ENCODE peak calls at places on chromosomes 16 and 17, in seven cellular contexts. S is nephron progenitor cell; L is esophagus squamous epithelium; C is HCT116; N is upper lobe of right lung; G is CD8-positive, alpha-beta T cell; E is AG09309. M is an unnamed sample.

GRCh38 chr17:78873519-78874340 is 29.3 kb downstream of the CEP295NL start:
- DNase-seq in S (no peak), L (no peak), C (no peak), N (no peak), G (no peak), E (no peak), M (no peak)

GRCh38 chr17:68318103-68318991 is 27.1 kb downstream of the ARSG start:
- DNase-seq in S (no peak), L (no peak), C (peak), N (no peak), G (no peak), E (peak), M (no peak)

GRCh38 chr17:43878260-43879082 is 28.9 kb downstream of the MPP2 start:
- DNase-seq in S (peak), L (no peak), C (peak), N (peak), G (peak), E (peak), M (peak)

GRCh38 chr16:79767597-79768280 is 167.2 kb upstream of the MAF start:
- DNase-seq in S (no peak), L (no peak), C (no peak), N (no peak), G (no peak), E (no peak), M (no peak)

GRCh38 chr16:82954224-82954929 is 327.6 kb downstream of the CDH13 start:
- DNase-seq in S (no peak), L (no peak), C (no peak), N (no peak), G (no peak), E (peak), M (no peak)

GRCh38 chr16:90046122-90046970 is 27.1 kb upstream of the DBNDD1 start:
- DNase-seq in S (no peak), L (no peak), C (no peak), N (peak), G (no peak), E (no peak), M (no peak)

GRCh38 chr16:14454391-14454790 is 175.7 kb downstream of the PARN start:
- DNase-seq in S (no peak), L (no peak), C (no peak), N (no peak), G (no peak), E (peak), M (no peak)

GRCh38 chr17:9141423-9141753 is 120.1 kb downstream of the NTN1 start:
- DNase-seq in S (no peak), L (no peak), C (no peak), N (no peak), G (no peak), E (no peak), M (no peak)

GRCh38 chr17:8173056-8173870 is 2.9 kb downstream of the TMEM107 start:
- DNase-seq in S (peak), L (no peak), C (peak), N (peak), G (no peak), E (peak), M (peak)

GRCh38 chr16:9437115-9437514 is 345.7 kb downstream of the HAPSTR1 start:
- DNase-seq in S (no peak), L (no peak), C (peak), N (no peak), G (no peak), E (no peak), M (no peak)

DNA sequence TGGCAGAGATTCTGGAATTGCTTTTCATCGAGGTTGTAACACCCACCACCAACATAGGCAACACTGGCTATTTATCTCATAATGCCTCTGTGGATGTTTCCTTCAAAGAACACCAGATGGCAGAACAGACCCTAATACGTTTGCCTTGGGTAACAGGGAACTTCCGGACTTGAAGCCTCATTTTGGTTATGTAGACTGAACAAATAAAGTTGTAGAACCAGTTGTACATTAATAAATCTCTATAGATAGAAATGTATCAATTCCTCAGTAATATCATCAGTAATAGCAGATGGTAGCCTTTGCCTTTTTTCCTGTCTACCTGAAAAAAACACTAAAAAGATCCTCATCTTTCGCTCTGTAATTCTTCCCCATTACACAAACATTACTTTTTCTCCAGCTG is 25.9 kb upstream of the APOH start:
- DNase-seq in S (no peak), L (no peak), C (peak), N (no peak), G (peak), E (no peak), M (no peak)
- TF ChIP-seq CTCF in S (peak), L (peak), C (peak), N (peak), G (peak), E (peak), M (peak)

DNA sequence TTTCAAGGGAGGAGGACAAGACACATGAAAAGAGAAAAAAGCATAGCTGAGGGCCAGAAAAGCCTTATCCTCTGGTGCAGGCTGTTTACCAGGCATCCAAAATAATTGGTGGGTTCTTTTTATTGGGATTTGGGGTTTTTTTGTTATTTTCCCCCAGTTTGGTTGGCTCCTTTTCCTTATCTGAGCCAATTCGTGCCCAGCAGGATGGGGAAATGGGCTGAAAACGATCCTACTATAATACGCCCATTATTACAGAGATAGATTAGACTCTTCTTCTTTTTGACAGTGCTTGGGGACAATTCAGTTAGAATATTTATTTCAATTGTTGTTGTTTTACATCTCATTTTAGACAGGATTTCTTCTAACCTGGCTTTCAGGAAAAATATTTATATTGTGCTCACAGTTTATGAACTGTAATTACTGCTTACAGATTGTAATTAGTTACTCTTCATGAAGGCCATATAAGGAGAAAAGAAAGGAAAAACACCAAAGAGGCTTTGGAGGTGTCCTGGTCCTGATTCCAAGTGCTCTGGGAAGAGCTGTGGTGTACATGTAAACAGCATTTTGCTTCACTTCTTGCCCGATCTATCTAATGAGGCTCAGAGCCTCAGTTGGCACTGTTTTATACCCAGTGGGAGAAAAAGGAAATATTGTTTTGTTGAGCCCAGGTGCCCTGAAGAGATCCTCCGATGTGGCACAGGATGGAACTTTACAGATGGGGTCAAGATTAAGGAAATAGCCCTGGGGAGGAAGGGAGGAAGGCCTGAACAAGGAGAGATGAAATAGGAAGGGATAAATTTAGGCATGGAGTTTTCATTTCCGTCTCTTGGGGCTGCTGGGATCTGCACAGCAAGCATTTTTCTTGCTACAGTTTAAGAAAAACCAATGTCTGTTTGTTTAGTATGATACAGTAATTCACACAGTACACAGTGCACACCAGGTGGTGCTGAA is 611 bp upstream of the ANKRD40 start:
- DNase-seq in S (no peak), L (no peak), C (no peak), N (no peak), G (no peak), E (no peak), M (no peak)
- TF ChIP-seq CTCF in S (no peak), L (no peak), C (no peak), N (no peak), G (no peak), E (no peak), M (no peak)

GRCh38 chr17:74527081-74527480 is 4.2 kb downstream of the CD300LB start:
- DNase-seq in S (no peak), L (no peak), C (no peak), N (no peak), G (no peak), E (no peak), M (no peak)

GRCh38 chr17:74527756-74528155 is 3.5 kb downstream of the CD300LB start:
- DNase-seq in S (no peak), L (no peak), C (no peak), N (no peak), G (no peak), E (no peak), M (no peak)

GRCh38 chr17:74525781-74526288 is 5.4 kb downstream of the CD300LB start:
- DNase-seq in S (no peak), L (no peak), C (no peak), N (no peak), G (no peak), E (no peak), M (no peak)

GRCh38 chr17:74524751-74525725 is 6.2 kb downstream of the CD300LB start:
- DNase-seq in S (no peak), L (no peak), C (no peak), N (no peak), G (no peak), E (no peak), M (no peak)

DNA sequence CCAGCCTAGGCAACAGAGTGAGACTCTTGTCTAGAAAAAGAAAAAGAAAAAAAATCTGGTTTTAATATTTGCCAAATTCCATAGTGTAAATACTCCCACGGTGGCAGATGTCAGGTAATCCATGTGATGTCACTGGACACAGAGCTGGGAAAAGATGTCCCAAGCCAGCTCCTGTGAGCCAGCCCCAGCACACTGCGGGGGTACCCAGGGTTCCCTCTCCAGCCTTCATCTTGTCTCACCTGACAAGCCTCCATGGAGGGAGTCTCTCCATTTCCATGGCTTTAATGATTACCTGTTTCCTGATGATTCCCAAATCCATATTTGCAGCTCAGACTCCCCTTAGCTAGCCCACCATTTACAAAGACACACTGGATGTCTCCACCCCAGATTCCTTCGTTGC is 4.6 kb downstream of the CD300LB start:
- DNase-seq in S (no peak), L (no peak), C (no peak), N (no peak), G (no peak), E (no peak), M (no peak)
- TF ChIP-seq CTCF in S (no peak), L (no peak), C (no peak), N (no peak), G (no peak), E (no peak), M (no peak)

GRCh38 chr17:57401556-57402488 is 145.5 kb downstream of the MSI2 start:
- DNase-seq in S (no peak), L (no peak), C (no peak), N (no peak), G (no peak), E (no peak), M (no peak)
- TF ChIP-seq CTCF in S (peak), L (no peak), C (peak), N (no peak), G (no peak), E (no peak), M (no peak)

GRCh38 chr16:57535680-57536305 is 578 bp downstream of the CCDC102A start:
- DNase-seq in S (peak), L (no peak), C (peak), N (peak), G (peak), E (peak), M (peak)
- TF ChIP-seq CTCF in S (no peak), L (no peak), C (no peak), N (peak), G (no peak), E (no peak), M (peak)

GRCh38 chr16:46976550-46976949 is 3.1 kb upstream of the DNAJA2 start:
- DNase-seq in S (no peak), L (no peak), C (no peak), N (no peak), G (no peak), E (no peak), M (no peak)
- TF ChIP-seq CTCF in S (no peak), L (no peak), C (no peak), N (no peak), G (no peak), E (no peak), M (no peak)

GRCh38 chr17:81693491-81694360 is 9.4 kb upstream of the MRPL12 start:
- DNase-seq in S (no peak), L (no peak), C (no peak), N (no peak), G (no peak), E (no peak), M (no peak)
- TF ChIP-seq CTCF in S (no peak), L (no peak), C (peak), N (no peak), G (no peak), E (no peak), M (no peak)

GRCh38 chr16:88848557-88848956 is 8.2 kb downstream of the GALNS start:
- DNase-seq in S (no peak), L (no peak), C (no peak), N (no peak), G (no peak), E (no peak), M (no peak)

GRCh38 chr16:88854306-88855111 is 2.2 kb downstream of the GALNS start:
- DNase-seq in S (no peak), L (no peak), C (no peak), N (no peak), G (no peak), E (no peak), M (no peak)

GRCh38 chr16:88853336-88853941 is 3.3 kb downstream of the GALNS start:
- DNase-seq in S (no peak), L (no peak), C (no peak), N (peak), G (no peak), E (no peak), M (no peak)

GRCh38 chr16:88850531-88851199 is 6.1 kb downstream of the GALNS start:
- DNase-seq in S (no peak), L (no peak), C (no peak), N (no peak), G (no peak), E (no peak), M (no peak)

DNA sequence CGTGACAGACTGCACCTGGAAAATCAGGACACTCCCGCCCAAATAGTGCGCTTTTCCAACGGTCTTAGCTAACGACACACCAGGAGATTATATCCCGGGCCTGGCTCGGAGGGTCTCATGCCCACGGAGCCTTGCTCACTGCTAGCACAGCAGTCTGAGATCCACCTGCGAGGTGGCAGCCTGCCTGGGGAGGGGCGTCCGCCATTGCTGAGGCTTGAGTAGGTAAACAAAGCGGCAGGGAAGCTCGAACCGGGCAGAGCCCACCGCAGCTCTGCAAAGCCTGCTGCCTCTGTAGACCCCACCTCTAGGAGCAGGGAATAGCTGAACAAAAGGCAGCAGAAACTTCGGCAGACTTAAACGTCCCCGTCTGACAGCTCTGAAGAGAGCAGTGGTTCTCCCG is 5.1 kb downstream of the GALNS start:
- DNase-seq in S (no peak), L (no peak), C (no peak), N (no peak), G (no peak), E (no peak), M (no peak)
- TF ChIP-seq CTCF in S (no peak), L (no peak), C (no peak), N (no peak), G (no peak), E (no peak), M (no peak)

M was measured in BJ.